ENCODE peak calls at places on chromosomes 1 and 21, in four cellular contexts. F is SK-N-SH, A is HepG2, C is K562. K is an unnamed sample.

GRCh38 chr21:44966135-44967081 is 26.6 kb downstream of the SLX9 start:
- DNase-seq in A (no peak), C (no peak), F (peak), K (no peak)

GRCh38 chr1:88371396-88371795 is 312.7 kb upstream of the PKN2 start:
- DNase-seq in A (no peak), C (no peak), F (no peak), K (peak)

GRCh38 chr1:236039736-236040670 is 24.9 kb downstream of the NID1 start:
- DNase-seq in F (no peak), C (no peak), A (peak), K (no peak)

GRCh38 chr1:16886860-16887605 is 8.7 kb upstream of the RNU1-2 start:
- DNase-seq in F (no peak), C (no peak), A (no peak), K (no peak)

GRCh38 chr1:224273651-224274050 is 56.3 kb downstream of the NVL start:
- DNase-seq in A (no peak), F (no peak), C (no peak), K (no peak)

GRCh38 chr1:35506960-35507901 is 50.0 kb downstream of the KIAA0319L start:
- DNase-seq in F (no peak), C (no peak), A (no peak), K (no peak)

GRCh38 chr1:94819945-94820746 is at the start of gene SLC44A3:
- DNase-seq in F (peak), C (no peak), A (peak), K (no peak)

GRCh38 chr1:1627261-1627841 is 4.6 kb upstream of the MMP23B start:
- DNase-seq in C (no peak), A (no peak), F (no peak), K (peak)

GRCh38 chr1:226809785-226810571 is 60.4 kb upstream of the PSEN2 start:
- DNase-seq in C (no peak), F (no peak), A (no peak), K (no peak)

GRCh38 chr1:18959591-18959990 is 3.1 kb upstream of the IFFO2 start:
- DNase-seq in C (no peak), F (no peak), A (no peak), K (no peak)

GRCh38 chr1:41358152-41358937 is 2.9 kb upstream of the FOXO6 start:
- DNase-seq in A (no peak), C (no peak), F (no peak), K (no peak)

GRCh38 chr1:77926561-77927357 is 38.3 kb downstream of the NEXN start:
- DNase-seq in F (no peak), A (no peak), C (no peak), K (no peak)

GRCh38 chr1:193068013-193068412 is 8.6 kb downstream of the RO60 start:
- DNase-seq in C (peak), A (no peak), F (no peak), K (no peak)

GRCh38 chr1:192739476-192740184 is 69.2 kb upstream of the RGS2 start:
- DNase-seq in F (no peak), A (peak), C (no peak), K (no peak)

GRCh38 chr1:176206006-176206960 is 803 bp downstream of the COP1 start:
- DNase-seq in F (peak), A (peak), C (peak), K (no peak)

GRCh38 chr21:38083534-38083933 is 167.3 kb upstream of the KCNJ6 start:
- DNase-seq in F (no peak), A (no peak), C (no peak), K (no peak)

GRCh38 chr1:56212143-56212542 is 367.2 kb downstream of the PLPP3 start:
- DNase-seq in C (no peak), A (no peak), F (no peak), K (no peak)

GRCh38 chr1:163047951-163048659 is 21.1 kb upstream of the RGS4 start:
- DNase-seq in A (no peak), C (no peak), F (no peak), K (no peak)

GRCh38 chr21:36744560-36745231 is 45.8 kb downstream of the SIM2 start:
- DNase-seq in A (no peak), C (no peak), F (peak), K (no peak)

GRCh38 chr21:26659181-26659580 is 86.1 kb upstream of the CYYR1 start:
- DNase-seq in C (no peak), A (no peak), F (no peak), K (no peak)

GRCh38 chr1:95098196-95098595 is 19.0 kb upstream of the TLCD4 start:
- DNase-seq in A (no peak), F (no peak), C (no peak), K (no peak)

GRCh38 chr21:41809891-41810596 is 43.2 kb upstream of the RIPK4 start:
- DNase-seq in A (no peak), C (no peak), F (no peak), K (no peak)

GRCh38 chr1:182704677-182705076 is 20.3 kb upstream of the RGS8 start:
- DNase-seq in F (no peak), A (no peak), C (no peak), K (no peak)

DNA sequence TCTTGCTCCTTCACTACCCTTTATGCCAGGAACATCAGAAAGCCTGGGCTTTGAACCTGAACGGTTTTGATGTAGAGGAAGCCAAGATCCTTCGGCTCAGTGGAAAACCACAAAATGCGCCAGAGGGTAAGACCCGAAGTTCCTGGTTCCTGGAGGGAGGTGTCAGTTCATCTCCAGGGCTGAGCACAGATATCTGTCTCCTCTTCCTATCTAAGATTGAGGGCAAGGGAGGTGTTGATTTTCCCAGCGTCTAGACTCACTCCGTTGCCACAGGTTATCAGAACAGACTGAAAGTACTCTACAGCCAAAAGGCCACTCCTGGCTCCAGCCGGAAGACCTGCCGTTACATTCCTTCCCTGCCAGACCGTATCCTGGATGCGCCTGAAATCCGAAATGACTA is 915 bp downstream of the CDC20 start:
- DNase-seq in C (no peak), F (no peak), A (no peak), K (no peak)
- TF ChIP-seq ELF1 in C (no peak), F (no peak), A (no peak), K (no peak)

DNA sequence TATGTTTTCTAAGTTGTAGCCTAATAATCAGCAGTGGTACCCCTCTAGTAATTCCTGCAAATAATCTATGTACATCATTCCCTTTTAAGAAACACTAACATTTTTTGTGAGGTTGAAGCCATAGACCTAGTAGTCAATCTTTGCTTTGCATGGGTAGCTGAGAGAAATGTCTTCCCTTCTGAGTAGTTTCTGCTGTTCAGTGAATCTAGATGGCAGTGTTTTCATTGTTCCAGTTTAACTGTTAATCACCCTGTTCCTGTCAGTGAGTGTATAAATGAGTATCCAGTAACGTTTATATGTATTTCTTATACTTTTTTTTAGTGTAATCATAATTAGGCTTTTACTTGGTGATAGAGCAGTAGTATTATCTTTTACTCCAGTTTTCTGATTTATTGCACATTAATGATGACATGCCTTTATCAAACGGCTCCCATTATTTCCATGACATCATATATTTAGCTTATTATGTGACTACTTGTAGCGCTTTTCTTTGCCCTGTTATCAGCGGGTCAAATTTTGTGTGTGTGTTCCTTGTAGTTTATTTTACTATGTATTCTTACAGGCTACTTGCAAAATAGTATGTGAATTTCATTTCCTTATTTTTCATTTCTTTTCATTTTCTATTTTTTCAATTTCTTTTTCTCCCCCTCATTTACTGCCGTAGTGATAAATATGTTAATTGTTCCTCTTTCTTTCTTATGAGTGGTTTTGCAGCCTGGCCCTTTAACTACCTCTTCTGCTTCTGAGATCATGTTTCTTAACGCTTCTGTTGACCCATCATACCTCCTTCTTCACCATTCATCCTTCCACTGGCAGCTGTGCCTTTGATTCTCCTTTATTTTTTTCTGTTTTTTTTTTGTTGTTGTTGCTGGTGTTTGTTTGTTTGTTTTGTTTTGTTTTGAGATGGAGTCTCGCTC is 18.8 kb downstream of the CEP350 start:
- DNase-seq in F (no peak), A (no peak), C (no peak), K (no peak)
- TF ChIP-seq ELF1 in F (no peak), A (no peak), C (no peak), K (no peak)

GRCh38 chr21:32331444-32332305 is 33.0 kb downstream of the MRAP start:
- DNase-seq in F (no peak), C (no peak), A (peak), K (no peak)

GRCh38 chr21:32335601-32336575 is 37.2 kb downstream of the MRAP start:
- DNase-seq in C (no peak), A (no peak), F (no peak), K (no peak)

GRCh38 chr21:32334980-32335471 is 36.4 kb downstream of the MRAP start:
- DNase-seq in F (no peak), C (no peak), A (no peak), K (no peak)

GRCh38 chr21:32332463-32332951 is 33.9 kb downstream of the MRAP start:
- DNase-seq in C (no peak), A (no peak), F (no peak), K (no peak)

GRCh38 chr21:32333953-32334673 is 35.5 kb downstream of the MRAP start:
- DNase-seq in A (no peak), F (no peak), C (no peak), K (no peak)
- TF ChIP-seq ELF1 in A (no peak), F (no peak), C (no peak), K (no peak)

DNA sequence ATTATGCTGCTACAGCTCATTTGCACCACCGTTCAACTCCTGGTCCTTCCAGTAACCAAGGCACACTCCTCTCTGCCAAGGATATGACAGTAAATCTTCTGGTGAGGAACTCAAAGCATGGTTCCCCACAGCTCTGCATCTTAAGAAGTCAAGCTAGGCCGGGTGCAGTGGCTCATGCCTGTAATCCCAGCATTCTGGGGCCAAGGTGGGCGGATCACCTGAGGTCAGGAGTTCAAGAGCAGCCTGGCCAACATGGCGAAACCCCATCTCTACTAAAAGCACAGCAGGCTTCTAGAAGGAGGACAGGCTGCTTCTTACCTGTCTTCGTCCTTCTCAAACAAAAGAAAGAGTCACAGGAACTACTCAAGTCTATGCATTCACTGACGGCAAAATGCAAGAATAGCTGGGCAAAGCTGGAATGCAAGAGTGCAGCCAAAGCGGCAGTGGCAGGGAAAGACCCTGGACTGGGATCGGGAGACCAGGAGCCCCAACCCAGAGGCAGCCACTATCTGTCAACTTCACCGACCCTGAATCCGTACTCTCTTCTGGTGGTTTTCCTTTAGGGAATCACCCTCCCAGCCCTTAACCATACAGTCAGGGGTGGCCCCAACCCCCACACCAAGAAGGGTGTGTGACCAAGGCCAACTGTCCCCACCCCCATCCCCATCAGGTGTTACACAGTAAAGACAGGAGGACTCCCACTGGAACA is 75.5 kb downstream of the NPHP4 start:
- DNase-seq in A (no peak), F (no peak), C (no peak), K (no peak)
- TF ChIP-seq ELF1 in A (no peak), F (no peak), C (no peak), K (no peak)